ENCODE peak calls at places on chromosomes 3 and 15, in eight cellular contexts. P is uterus, N is fibroblast of mammary gland, I is cardiac fibroblast, Q is upper lobe of right lung, B is cardiac muscle cell, J is epithelial cell of esophagus, H is astrocyte of the spinal cord. C is an unnamed sample.

GRCh38 chr3:108089544-108089943 is 1.3 kb downstream of the CD47 start:
- DNase-seq in P (no peak), N (peak), I (peak), Q (no peak), B (no peak), J (no peak), H (no peak), C (peak)

GRCh38 chr15:55434989-55435825 is 26.9 kb downstream of the PIERCE2 start:
- DNase-seq in P (no peak), N (peak), I (peak), Q (no peak), B (peak), J (peak), H (peak), C (peak)

GRCh38 chr3:141764946-141765345 is 1.7 kb downstream of the GRK7 start:
- DNase-seq in P (no peak), N (peak), I (peak), Q (no peak), B (no peak), J (no peak), H (no peak), C (peak)

GRCh38 chr15:40591310-40591845 is 2.7 kb upstream of the KNL1 start:
- DNase-seq in P (no peak), N (no peak), I (no peak), Q (no peak), B (peak), J (no peak), H (no peak), C (no peak)

GRCh38 chr3:32451049-32451659 is 51.5 kb downstream of the CMTM6 start:
- DNase-seq in P (no peak), N (no peak), I (no peak), Q (no peak), B (no peak), J (no peak), H (no peak), C (no peak)

GRCh38 chr3:74605437-74605836 is 9.0 kb downstream of the CNTN3 start:
- DNase-seq in P (no peak), N (no peak), I (no peak), Q (no peak), B (no peak), J (no peak), H (no peak), C (no peak)

GRCh38 chr3:145015243-145015642 is 1043.6 kb downstream of the DIPK2A start:
- DNase-seq in P (no peak), N (peak), I (peak), Q (no peak), B (no peak), J (no peak), H (peak), C (peak)

GRCh38 chr3:115208066-115208750 is 61.1 kb upstream of the ZBTB20 start:
- DNase-seq in P (no peak), N (no peak), I (no peak), Q (no peak), B (no peak), J (no peak), H (no peak), C (no peak)

GRCh38 chr15:79811406-79812405 is 85.1 kb downstream of the MTHFS start:
- DNase-seq in P (no peak), N (peak), I (peak), Q (peak), B (peak), J (peak), H (peak), C (peak)

GRCh38 chr15:65869954-65870871 is 922 bp downstream of the RAB11A start:
- DNase-seq in P (peak), N (peak), I (peak), Q (peak), B (peak), J (peak), H (peak), C (peak)

GRCh38 chr15:42144841-42145375 is 11.5 kb downstream of the PLA2G4F start:
- DNase-seq in P (no peak), N (no peak), I (no peak), Q (peak), B (no peak), J (no peak), H (no peak), C (no peak)

GRCh38 chr15:39508536-39508935 is 72.3 kb upstream of the THBS1 start:
- DNase-seq in P (no peak), N (peak), I (no peak), Q (no peak), B (no peak), J (no peak), H (no peak), C (no peak)

GRCh38 chr3:50317303-50317702 is 5.2 kb downstream of the HYAL2 start:
- DNase-seq in P (no peak), N (no peak), I (no peak), Q (peak), B (no peak), J (no peak), H (no peak), C (no peak)

GRCh38 chr3:126373682-126374601 is 16.7 kb upstream of the KLF15 start:
- DNase-seq in P (no peak), N (peak), I (peak), Q (peak), B (peak), J (no peak), H (no peak), C (peak)

GRCh38 chr3:99630815-99631214 is 7.6 kb upstream of the COL8A1 start:
- DNase-seq in P (no peak), N (no peak), I (no peak), Q (no peak), B (no peak), J (peak), H (no peak), C (no peak)

GRCh38 chr3:186413615-186414415 is 51.8 kb upstream of the DGKG start:
- DNase-seq in P (peak), N (peak), I (peak), Q (peak), B (peak), J (peak), H (peak), C (peak)

GRCh38 chr3:12966847-12967750 is 106.1 kb downstream of the IQSEC1 start:
- DNase-seq in P (no peak), N (peak), I (peak), Q (no peak), B (no peak), J (peak), H (peak), C (peak)

GRCh38 chr3:135325726-135326245 is 530.7 kb downstream of the EPHB1 start:
- DNase-seq in P (no peak), N (no peak), I (no peak), Q (no peak), B (peak), J (no peak), H (no peak), C (no peak)

GRCh38 chr3:176950743-176951142 is 246.5 kb downstream of the TBL1XR1 start:
- DNase-seq in P (no peak), N (peak), I (peak), Q (no peak), B (no peak), J (peak), H (peak), C (peak)

GRCh38 chr15:60620707-60621106 is 141.8 kb upstream of the ICE2 start:
- DNase-seq in P (no peak), N (no peak), I (no peak), Q (peak), B (peak), J (peak), H (peak), C (no peak)

GRCh38 chr15:97059276-97059675 is 728.8 kb downstream of the NR2F2 start:
- DNase-seq in P (no peak), N (no peak), I (no peak), Q (no peak), B (no peak), J (no peak), H (no peak), C (no peak)

GRCh38 chr15:58501636-58502178 is 69.9 kb downstream of the LIPC start:
- DNase-seq in P (no peak), N (no peak), I (no peak), Q (no peak), B (no peak), J (no peak), H (no peak), C (no peak)

GRCh38 chr3:123732447-123732846 is 147.6 kb upstream of the HACD2 start:
- DNase-seq in P (no peak), N (peak), I (peak), Q (no peak), B (no peak), J (peak), H (peak), C (peak)

GRCh38 chr3:156750874-156751245 is 75.3 kb upstream of the LEKR1 start:
- DNase-seq in P (no peak), N (peak), I (peak), Q (no peak), B (peak), J (peak), H (peak), C (peak)
- H3K4me3 ChIP-seq in P (no peak), N (no peak), I (no peak), Q (no peak), B (no peak), J (no peak), H (no peak), C (peak)

GRCh38 chr3:87225659-87226058 is 1.4 kb upstream of the CHMP2B start:
- DNase-seq in P (peak), N (peak), I (no peak), Q (no peak), B (no peak), J (no peak), H (peak), C (no peak)
- H3K4me3 ChIP-seq in P (no peak), N (no peak), I (no peak), Q (no peak), B (no peak), J (no peak), H (no peak), C (peak)

DNA sequence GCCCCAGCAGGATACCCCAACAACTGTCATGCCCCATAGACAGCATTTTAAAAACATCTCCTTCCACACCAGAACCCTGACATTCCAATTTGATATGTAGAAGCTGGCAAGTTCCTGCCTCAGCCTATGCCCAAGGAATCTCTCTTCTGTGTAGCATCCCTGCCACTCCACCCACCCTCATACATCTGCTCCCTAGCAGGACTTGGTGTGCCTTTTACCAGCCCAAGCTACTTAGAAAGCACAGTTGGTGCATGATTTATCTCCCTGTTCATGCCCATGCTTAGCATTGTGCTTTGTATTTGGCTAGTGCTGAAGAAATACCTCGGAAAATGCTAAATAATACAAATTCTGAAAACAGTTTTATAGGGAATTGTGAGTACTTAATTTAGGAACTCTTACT is 236.9 kb upstream of the HES1 start:
- DNase-seq in P (no peak), N (no peak), I (no peak), Q (no peak), B (no peak), J (no peak), H (no peak), C (no peak)
- H3K4me3 ChIP-seq in P (no peak), N (no peak), I (no peak), Q (no peak), B (no peak), J (no peak), H (no peak), C (no peak)

GRCh38 chr15:45732544-45733130 is 97.8 kb downstream of the SQOR start:
- DNase-seq in P (no peak), N (no peak), I (no peak), Q (no peak), B (peak), J (no peak), H (no peak), C (no peak)
- H3K4me3 ChIP-seq in P (no peak), N (no peak), I (no peak), Q (no peak), B (no peak), J (no peak), H (no peak), C (no peak)

GRCh38 chr3:61681636-61682035 is 120.3 kb downstream of the PTPRG start:
- DNase-seq in P (no peak), N (peak), I (no peak), Q (no peak), B (no peak), J (no peak), H (no peak), C (no peak)
- H3K4me3 ChIP-seq in P (no peak), N (no peak), I (no peak), Q (no peak), B (no peak), J (no peak), H (no peak), C (no peak)

GRCh38 chr15:44289352-44289790 is 852 bp downstream of the GOLM2 start:
- DNase-seq in P (no peak), N (peak), I (peak), Q (no peak), B (no peak), J (no peak), H (peak), C (peak)

GRCh38 chr15:44286814-44287555 is 1.5 kb upstream of the GOLM2 start:
- DNase-seq in P (no peak), N (peak), I (peak), Q (no peak), B (no peak), J (peak), H (no peak), C (peak)
- H3K4me3 ChIP-seq in P (no peak), N (peak), I (peak), Q (peak), B (peak), J (peak), H (peak), C (peak)

DNA sequence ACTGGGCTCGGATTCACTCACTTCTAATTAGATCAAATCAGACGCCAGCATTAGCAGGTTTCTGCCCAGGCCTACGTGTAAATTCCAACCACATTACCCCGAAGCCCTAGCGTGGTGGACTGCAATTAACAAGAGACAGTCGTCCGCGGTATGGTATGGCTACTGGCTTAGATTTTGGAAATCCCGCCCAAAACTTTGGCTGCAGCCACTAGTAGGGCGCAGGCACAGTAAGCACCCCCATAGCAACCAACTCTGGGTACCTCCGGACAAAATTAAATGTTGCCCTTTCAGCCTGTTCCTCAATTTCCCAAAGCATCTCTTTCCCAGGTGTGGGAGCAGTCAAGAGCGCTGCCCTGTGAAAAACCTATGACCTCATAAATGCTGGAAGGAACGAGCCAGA is 732 bp downstream of the RARRES1 start:
- DNase-seq in P (no peak), N (no peak), I (no peak), Q (no peak), B (no peak), J (no peak), H (no peak), C (no peak)
- H3K4me3 ChIP-seq in P (peak), N (peak), I (peak), Q (peak), B (peak), J (peak), H (peak), C (peak)

C was measured in adipocyte.